ENCODE peak calls at places on chromosome 2, in five cellular contexts. I is heart right ventricle; X is psoas muscle; M is CD8-positive, alpha-beta T cell; A is upper lobe of left lung. L is an unnamed sample. For H3K4me1, the result is how much of the 10 kb centered on the place peaks cover.

GRCh38 chr2:31270871-31271270 is 36.9 kb downstream of the EHD3 start:
- DNase-seq in I (no peak), M (no peak), X (no peak), A (no peak), L (no peak)

GRCh38 chr2:138155304-138155703 is 191.0 kb downstream of the HNMT start:
- DNase-seq in A (no peak), X (no peak), M (no peak), I (no peak), L (no peak)

GRCh38 chr2:27347641-27348040 is 8.9 kb downstream of the GTF3C2 start:
- DNase-seq in M (no peak), A (no peak), I (no peak), X (no peak), L (no peak)

GRCh38 chr2:218233543-218233942 is 16.6 kb downstream of the ARPC2 start:
- DNase-seq in M (no peak), X (no peak), A (no peak), I (no peak), L (no peak)

GRCh38 chr2:202064206-202064880 is 8.7 kb upstream of the KIAA2012 start:
- DNase-seq in M (no peak), I (no peak), X (no peak), A (no peak), L (peak)

GRCh38 chr2:122326448-122326847 is 571.0 kb downstream of the TSN start:
- DNase-seq in M (no peak), I (no peak), X (no peak), A (no peak), L (no peak)

GRCh38 chr2:164721425-164721824 is 100.1 kb upstream of the GRB14 start:
- DNase-seq in A (no peak), M (no peak), X (no peak), I (no peak), L (no peak)

GRCh38 chr2:105294844-105295481 is 34.6 kb downstream of the TGFBRAP1 start:
- DNase-seq in X (no peak), A (no peak), M (no peak), I (peak), L (peak)

GRCh38 chr2:219509780-219510511 is 4.3 kb upstream of the ASIC4 start:
- DNase-seq in A (peak), I (peak), M (peak), X (peak), L (peak)

GRCh38 chr2:30385327-30385726 is 61.7 kb upstream of the LCLAT1 start:
- DNase-seq in A (no peak), X (no peak), M (no peak), I (no peak), L (no peak)

GRCh38 chr2:200383380-200384110 is 77.1 kb downstream of the SPATS2L start:
- DNase-seq in X (no peak), A (no peak), M (no peak), I (no peak), L (no peak)

GRCh38 chr2:39411186-39411944 is 25.7 kb downstream of the MAP4K3 start:
- DNase-seq in M (no peak), I (no peak), A (no peak), X (no peak), L (no peak)

GRCh38 chr2:207283356-207283755 is 117.6 kb upstream of the KLF7 start:
- DNase-seq in X (peak), I (peak), M (no peak), A (no peak), L (peak)

GRCh38 chr2:42567806-42568429 is 514 bp upstream of the MTA3 start:
- DNase-seq in I (peak), X (peak), M (peak), A (no peak), L (no peak)

GRCh38 chr2:199462167-199462976 is 4.6 kb upstream of the SATB2 start:
- DNase-seq in A (peak), X (no peak), M (no peak), I (no peak), L (no peak)

GRCh38 chr2:49360051-49360767 is 205.9 kb upstream of the FSHR start:
- DNase-seq in X (no peak), I (no peak), M (no peak), A (no peak), L (no peak)

GRCh38 chr2:11988691-11989465 is 242.4 kb downstream of the LPIN1 start:
- DNase-seq in A (peak), M (no peak), X (peak), I (peak), L (no peak)

GRCh38 chr2:209331291-209331844 is 92.5 kb upstream of the MAP2 start:
- DNase-seq in I (no peak), X (no peak), M (no peak), A (no peak), L (no peak)

GRCh38 chr2:163171786-163172549 is 333.4 kb upstream of the KCNH7 start:
- DNase-seq in X (no peak), A (no peak), I (no peak), M (no peak), L (no peak)

GRCh38 chr2:209091026-209091425 is 332.8 kb upstream of the MAP2 start:
- DNase-seq in X (no peak), A (no peak), M (no peak), I (no peak), L (no peak)

GRCh38 chr2:45264227-45265225 is 255.3 kb upstream of the SIX2 start:
- DNase-seq in M (no peak), X (no peak), A (no peak), I (no peak), L (no peak)

GRCh38 chr2:129733579-129733978 is 245.9 kb upstream of the RAB6C start:
- DNase-seq in I (no peak), M (no peak), A (no peak), X (no peak), L (no peak)

GRCh38 chr2:200662727-200663126 is 76.9 kb downstream of the AOX1 start:
- DNase-seq in X (no peak), M (no peak), A (no peak), I (no peak), L (no peak)

GRCh38 chr2:8541636-8542035 is 140.2 kb upstream of the ID2 start:
- DNase-seq in M (no peak), X (no peak), A (no peak), I (no peak), L (no peak)

GRCh38 chr2:109609352-109610024 is 4.3 kb downstream of the SEPTIN10 start:
- DNase-seq in I (no peak), M (no peak), A (no peak), X (no peak), L (no peak)

GRCh38 chr2:64222351-64222750 is 78.1 kb upstream of the PELI1 start:
- DNase-seq in A (no peak), I (no peak), M (no peak), X (no peak), L (no peak)

GRCh38 chr2:64218137-64218536 is 73.9 kb upstream of the PELI1 start:
- DNase-seq in A (no peak), X (no peak), I (no peak), M (no peak), L (no peak)

GRCh38 chr2:64220906-64221659 is 76.9 kb upstream of the PELI1 start:
- DNase-seq in I (no peak), M (no peak), X (no peak), A (no peak), L (no peak)

GRCh38 chr2:64221935-64222334 is 77.7 kb upstream of the PELI1 start:
- DNase-seq in X (no peak), M (no peak), A (no peak), I (no peak), L (no peak)

DNA sequence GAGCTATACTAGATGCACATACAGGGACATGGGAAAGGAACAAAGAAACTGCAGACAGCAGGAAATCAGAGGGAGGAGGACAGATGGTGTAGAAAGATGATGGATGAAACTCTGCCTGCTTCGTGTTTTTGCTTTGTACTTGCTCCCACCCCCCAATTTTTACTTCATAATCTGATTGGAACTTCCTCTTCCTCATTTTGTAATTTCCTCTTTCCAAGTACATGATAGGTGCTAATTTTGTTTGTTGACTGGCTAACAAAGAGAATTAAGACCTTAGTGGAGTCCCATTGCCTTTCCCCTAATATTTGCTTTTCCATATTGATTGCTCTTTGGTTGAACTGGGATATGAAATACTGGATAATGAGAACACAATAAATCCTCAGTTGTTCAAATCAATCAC is 76.1 kb upstream of the PELI1 start:
- DNase-seq in X (no peak), M (no peak), A (no peak), I (no peak), L (no peak)
- H3K4me1 ChIP-seq in X (under half), M (under half), A (under half), I (under half), L (under half)

DNA sequence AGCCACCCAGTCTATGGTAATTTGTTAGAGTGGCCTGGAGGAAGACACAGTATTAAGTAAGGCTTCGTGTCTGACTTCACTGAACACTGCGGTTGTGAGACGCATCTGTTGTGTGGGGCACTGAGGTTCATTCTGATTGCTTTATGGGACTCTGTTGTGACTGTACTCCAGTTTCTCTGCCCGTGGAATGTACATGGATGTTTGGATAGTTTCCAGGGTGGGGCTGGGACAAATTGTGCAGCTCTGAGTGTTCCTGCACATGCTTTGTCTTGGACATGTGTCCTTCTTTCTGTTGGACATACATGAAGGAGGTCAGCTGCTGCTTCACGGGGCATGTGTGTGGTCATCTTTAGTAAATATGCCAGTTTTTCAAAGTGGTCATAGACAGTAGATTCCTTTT is 58.5 kb downstream of the ODC1 start:
- DNase-seq in X (no peak), I (no peak), A (no peak), M (no peak), L (no peak)
- H3K4me1 ChIP-seq in X (under half), I (under half), A (half or more), M (half or more), L (under half)

DNA sequence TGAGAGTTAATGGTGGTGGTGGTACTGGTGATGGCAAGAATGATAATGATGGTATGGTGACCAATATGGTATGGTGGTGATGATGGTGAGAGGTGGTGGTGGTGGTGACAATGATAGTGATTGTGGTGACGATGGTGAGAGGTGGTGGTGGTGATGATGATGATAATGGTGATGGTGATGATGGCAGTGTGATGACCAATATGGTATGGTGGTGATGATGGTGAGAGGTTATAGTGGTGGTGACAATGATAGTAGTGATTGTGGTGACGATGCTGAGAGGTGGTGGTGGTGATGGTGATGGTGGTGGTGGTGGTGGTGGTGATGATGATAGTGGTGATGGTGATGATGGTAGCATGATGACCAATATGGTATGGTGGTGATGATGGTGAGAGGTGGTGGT is 169.2 kb downstream of the GBX2 start:
- DNase-seq in M (no peak), X (no peak), A (no peak), I (no peak), L (no peak)
- H3K4me1 ChIP-seq in M (under half), X (under half), A (under half), I (under half), L (under half)

DNA sequence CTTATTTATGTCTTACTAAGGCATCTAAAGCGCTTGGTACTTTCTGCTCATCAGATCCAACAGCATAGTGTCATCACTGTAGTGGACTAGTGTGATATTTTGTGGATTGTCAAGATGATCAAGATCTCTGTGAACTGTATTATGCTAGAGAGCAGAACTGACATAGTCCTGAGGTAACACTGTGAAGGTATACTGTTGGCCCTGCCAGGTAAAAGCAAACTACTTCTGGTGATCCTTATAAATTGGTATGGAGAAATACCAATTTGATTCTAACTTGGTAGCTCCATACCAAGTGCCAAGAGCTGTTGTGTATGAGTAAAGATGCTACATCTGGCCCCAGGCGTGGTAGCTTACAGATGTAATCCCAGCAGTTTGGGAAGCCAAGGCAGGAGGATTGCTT is 15.9 kb downstream of the SFTPB start:
- DNase-seq in I (no peak), M (no peak), A (no peak), X (no peak), L (no peak)
- H3K4me1 ChIP-seq in I (under half), M (under half), A (under half), X (under half), L (under half)

GRCh38 chr2:118851650-118852049 is 4.2 kb upstream of the EN1 start:
- DNase-seq in M (no peak), I (no peak), A (no peak), X (no peak), L (no peak)

GRCh38 chr2:118854507-118855300 is 7.3 kb upstream of the EN1 start:
- DNase-seq in I (no peak), X (no peak), A (no peak), M (no peak), L (no peak)

GRCh38 chr2:118853647-118854367 is 6.4 kb upstream of the EN1 start:
- DNase-seq in I (no peak), M (no peak), A (peak), X (no peak), L (no peak)

GRCh38 chr2:118852605-118853128 is 5.2 kb upstream of the EN1 start:
- DNase-seq in A (peak), I (no peak), M (no peak), X (no peak), L (no peak)

GRCh38 chr2:118853129-118853640 is 5.7 kb upstream of the EN1 start:
- DNase-seq in X (no peak), I (no peak), A (peak), M (no peak), L (no peak)
- H3K4me1 ChIP-seq in X (under half), I (under half), A (under half), M (under half), L (under half)

DNA sequence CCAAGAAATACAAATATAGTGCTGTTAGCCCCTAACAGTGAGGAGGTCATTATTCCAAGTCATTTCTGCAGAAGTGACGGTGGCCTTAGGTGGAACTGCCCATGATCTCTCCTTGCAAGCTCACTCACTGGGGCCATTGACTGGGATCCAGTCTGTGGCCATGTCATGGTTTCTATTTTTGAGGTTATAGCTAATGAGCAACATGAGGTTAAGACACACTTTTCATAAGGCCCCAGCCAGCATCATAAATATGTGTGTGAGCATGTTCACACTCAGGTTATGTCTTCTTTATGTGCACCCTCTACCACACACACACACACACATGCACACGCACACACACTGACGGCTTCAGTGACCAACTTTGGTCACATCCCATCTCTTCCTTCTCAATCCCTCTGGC is 484 bp downstream of the AFF3 start:
- DNase-seq in I (no peak), X (no peak), A (no peak), M (no peak), L (no peak)
- H3K4me1 ChIP-seq in I (under half), X (under half), A (under half), M (under half), L (under half)

GRCh38 chr2:235029054-235029453 is 77.2 kb downstream of the SH3BP4 start:
- DNase-seq in A (peak), I (no peak), M (no peak), X (no peak), L (peak)

GRCh38 chr2:235031686-235032373 is 80.0 kb downstream of the SH3BP4 start:
- DNase-seq in A (peak), I (no peak), X (no peak), M (no peak), L (no peak)

GRCh38 chr2:235030936-235031335 is 79.1 kb downstream of the SH3BP4 start:
- DNase-seq in A (no peak), M (no peak), I (no peak), X (no peak), L (no peak)

GRCh38 chr2:235028646-235029045 is 76.8 kb downstream of the SH3BP4 start:
- DNase-seq in X (no peak), A (no peak), M (no peak), I (no peak), L (no peak)

GRCh38 chr2:235030126-235030525 is 78.3 kb downstream of the SH3BP4 start:
- DNase-seq in X (no peak), A (no peak), M (no peak), I (no peak), L (no peak)
- H3K4me1 ChIP-seq in X (under half), A (under half), M (under half), I (under half), L (under half)

GRCh38 chr2:177242136-177242987 is 22.2 kb downstream of the NFE2L2 start:
- DNase-seq in X (no peak), M (no peak), I (no peak), A (no peak), L (no peak)
- H3K4me1 ChIP-seq in X (half or more), M (half or more), I (half or more), A (half or more), L (half or more)

GRCh38 chr2:161386228-161386627 is 29.9 kb upstream of the TBR1 start:
- DNase-seq in X (no peak), I (no peak), A (no peak), M (no peak), L (no peak)

GRCh38 chr2:161388146-161388779 is 27.8 kb upstream of the TBR1 start:
- DNase-seq in A (no peak), X (no peak), I (no peak), M (no peak), L (no peak)

GRCh38 chr2:161391737-161392506 is 24.2 kb upstream of the TBR1 start:
- DNase-seq in I (no peak), M (no peak), A (no peak), X (no peak), L (no peak)
- H3K4me1 ChIP-seq in I (under half), M (under half), A (under half), X (under half), L (under half)

DNA sequence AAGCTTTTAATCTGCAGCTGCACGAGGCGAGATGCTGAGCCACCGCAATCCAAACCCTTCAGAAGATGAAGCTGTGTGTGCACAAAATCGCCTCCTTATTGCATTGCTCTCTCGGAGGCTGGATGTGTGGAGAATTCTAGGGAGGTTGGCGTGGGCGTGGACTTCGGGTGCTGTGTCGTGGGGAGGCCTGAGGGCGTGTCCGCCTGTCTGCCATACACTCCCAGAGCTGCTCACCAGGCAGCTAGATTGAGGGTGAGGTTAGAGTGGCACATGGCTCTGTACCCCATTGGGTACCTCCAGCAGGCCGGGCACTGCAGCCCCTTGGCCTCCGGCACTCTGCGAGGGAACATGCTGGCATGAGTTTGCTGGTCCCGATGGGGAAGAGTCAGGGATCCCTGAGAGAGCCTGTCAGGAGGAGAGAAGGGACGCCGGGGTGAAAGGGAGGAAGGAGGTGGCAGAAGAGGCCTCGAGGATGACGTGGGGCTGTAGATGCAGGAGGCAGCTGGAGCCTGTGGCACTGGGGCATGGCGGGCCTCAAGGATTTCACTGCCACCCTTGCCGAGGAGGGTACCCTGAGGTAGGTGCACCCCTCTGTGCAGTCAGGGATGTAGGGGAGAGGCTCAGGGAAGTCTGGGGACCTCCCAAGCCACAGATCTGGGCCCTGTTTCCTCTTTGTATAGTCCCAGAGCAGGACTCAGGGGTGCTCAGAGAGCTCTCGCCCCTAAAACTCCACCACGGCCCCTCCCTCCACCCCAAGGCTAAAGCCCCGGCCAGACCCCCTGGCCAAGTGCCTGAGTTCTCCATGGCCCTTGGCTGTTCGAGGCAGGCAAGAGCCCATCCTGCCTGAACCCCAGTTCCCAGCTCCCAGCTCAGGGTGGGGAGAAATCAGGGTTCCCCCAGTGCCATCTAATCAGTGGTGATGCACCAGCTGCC is 38.8 kb upstream of the HDAC4 start:
- DNase-seq in X (no peak), I (no peak), M (no peak), A (no peak), L (no peak)
- H3K4me1 ChIP-seq in X (under half), I (under half), M (under half), A (under half), L (under half)